ENCODE peak calls at places on chromosomes 2 and 18, in five cellular contexts. R is HFF-Myc, G is PC-9, B is mesendoderm, D is transverse colon. V is an unnamed sample.

GRCh38 chr18:21444465-21445023 is 156.0 kb downstream of the ESCO1 start:
- DNase-seq in G (peak), D (peak), R (no peak), B (peak), V (peak)

GRCh38 chr2:101386599-101387150 is 628 bp downstream of the CREG2 start:
- DNase-seq in D (no peak), R (no peak), G (peak), B (no peak), V (no peak)

GRCh38 chr2:65863713-65864112 is 431.3 kb upstream of the SPRED2 start:
- DNase-seq in D (no peak), R (no peak), G (no peak), B (no peak), V (no peak)

GRCh38 chr2:162245737-162246136 is 2.5 kb upstream of the FAP start:
- DNase-seq in R (no peak), D (no peak), G (peak), B (peak), V (peak)

GRCh38 chr2:197943731-197944130 is 139.3 kb downstream of the PLCL1 start:
- DNase-seq in B (no peak), R (no peak), D (no peak), G (no peak), V (no peak)

GRCh38 chr2:218859556-218859993 is at the start of gene WNT6:
- DNase-seq in B (no peak), D (no peak), R (no peak), G (peak), V (no peak)

GRCh38 chr2:54724560-54725342 is 1.3 kb downstream of the EML6 start:
- DNase-seq in D (peak), R (no peak), G (peak), B (peak), V (no peak)

GRCh38 chr2:105771841-105772240 is 27.1 kb downstream of the NCK2 start:
- DNase-seq in G (no peak), D (no peak), R (no peak), B (no peak), V (no peak)

GRCh38 chr2:119647440-119648169 is 31.4 kb upstream of the TMEM177 start:
- DNase-seq in D (peak), G (peak), R (no peak), B (no peak), V (no peak)

GRCh38 chr18:57753063-57753462 is 50.1 kb downstream of the ATP8B1 start:
- DNase-seq in R (no peak), D (no peak), G (no peak), B (no peak), V (no peak)

GRCh38 chr2:241546771-241547498 is 11.6 kb upstream of the BOK start:
- DNase-seq in G (peak), R (no peak), B (peak), D (no peak), V (peak)

GRCh38 chr2:192286093-192286701 is 91.5 kb upstream of the TMEFF2 start:
- DNase-seq in B (peak), D (no peak), G (no peak), R (no peak), V (peak)

GRCh38 chr2:206212673-206213513 is 53.2 kb downstream of the EEF1B2 start:
- DNase-seq in R (no peak), B (peak), G (peak), D (no peak), V (peak)
- H3K4me3 ChIP-seq in R (no peak), B (no peak), G (peak), D (no peak), V (peak)

DNA sequence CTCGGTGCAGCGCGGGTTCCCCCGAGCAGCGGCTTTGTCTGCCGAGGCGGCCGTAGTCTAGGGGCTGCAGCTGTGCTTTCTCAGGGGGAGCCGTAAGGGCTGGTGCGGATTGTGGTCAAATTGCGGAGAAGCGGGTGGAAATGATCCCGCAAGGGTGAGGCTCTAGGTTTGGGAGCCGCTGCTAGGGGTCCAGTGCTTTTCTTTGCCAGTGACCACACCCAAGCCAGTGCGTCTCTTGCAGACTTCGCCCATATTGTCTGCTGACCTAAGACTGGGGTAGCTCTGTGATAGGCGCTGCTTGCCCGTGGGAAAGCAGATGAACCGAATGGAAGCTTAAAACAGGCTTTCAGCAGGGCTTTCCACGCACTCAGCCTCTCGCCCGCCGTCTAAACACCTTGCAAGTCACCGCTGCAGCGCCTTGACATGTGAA is 2.1 kb downstream of the DPYSL5 start:
- DNase-seq in B (no peak), D (no peak), G (no peak), R (no peak), V (no peak)
- H3K4me3 ChIP-seq in B (no peak), D (no peak), G (no peak), R (no peak), V (no peak)

DNA sequence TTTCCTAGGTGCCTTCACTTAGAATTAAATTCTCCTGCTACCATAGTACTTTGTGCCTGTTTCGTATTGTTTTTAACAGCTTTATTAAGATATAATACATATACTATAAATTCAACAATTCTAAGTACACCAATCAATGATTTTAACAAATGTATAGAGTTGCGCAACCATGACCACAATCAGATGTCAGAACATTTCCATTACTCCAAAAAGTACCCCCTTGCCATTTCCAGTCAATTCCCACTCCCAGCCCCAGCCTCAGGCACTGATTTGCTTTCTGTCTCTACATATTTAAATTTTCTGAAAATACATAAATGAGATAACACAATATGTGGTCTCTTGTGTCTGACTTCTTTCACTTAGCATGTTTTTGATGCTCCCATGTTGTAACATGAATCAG is 193.9 kb downstream of the FIGN start:
- DNase-seq in B (no peak), R (no peak), D (no peak), G (no peak), V (no peak)
- H3K4me3 ChIP-seq in B (no peak), R (no peak), D (no peak), G (no peak), V (no peak)

GRCh38 chr2:232434091-232434490 is 21.9 kb upstream of the ALPI start:
- DNase-seq in B (no peak), R (no peak), G (no peak), D (no peak), V (no peak)
- H3K4me3 ChIP-seq in B (no peak), R (no peak), G (no peak), D (no peak), V (no peak)

V was measured in skeletal muscle cell.